ENCODE peak calls at places on chromosomes 7 and 10, in four cellular contexts. N is BJ, R is right lobe of liver, L is thoracic aorta. W is an unnamed sample.

GRCh38 chr10:58718596-58718995 is 205.9 kb downstream of the BICC1 start:
- DNase-seq in N (no peak), R (no peak), L (no peak), W (no peak)

GRCh38 chr10:50421026-50421719 is 169.9 kb upstream of the ASAH2 start:
- DNase-seq in N (no peak), R (no peak), L (no peak), W (no peak)

GRCh38 chr10:120480065-120480600 is 23.1 kb downstream of the PLPP4 start:
- DNase-seq in L (no peak), R (no peak), N (no peak), W (no peak)

GRCh38 chr7:87797798-87798403 is 78.3 kb downstream of the SLC25A40 start:
- DNase-seq in N (no peak), L (no peak), R (no peak), W (no peak)

GRCh38 chr7:34059551-34059840 is 154.2 kb downstream of the BMPER start:
- DNase-seq in L (no peak), N (no peak), R (no peak), W (no peak)

GRCh38 chr7:909358-910329 is 33.3 kb downstream of the GET4 start:
- DNase-seq in L (no peak), N (no peak), R (peak; percentile 77), W (peak; percentile 18)

GRCh38 chr7:133853706-133854276 is 273.3 kb upstream of the LRGUK start:
- DNase-seq in R (no peak), L (no peak), N (peak; percentile 49), W (peak; percentile 10)

GRCh38 chr10:71714055-71714454 is 5.5 kb downstream of the C10orf105 start:
- DNase-seq in R (no peak), N (no peak), L (no peak), W (peak; percentile 58)

GRCh38 chr10:86899128-86899527 is 58.3 kb downstream of the MMRN2 start:
- DNase-seq in L (no peak), N (no peak), R (no peak), W (no peak)

GRCh38 chr7:133718131-133718530 is 409.0 kb upstream of the LRGUK start:
- DNase-seq in R (no peak), N (no peak), L (no peak), W (no peak)

GRCh38 chr10:52951819-52952218 is 179.2 kb upstream of the MBL2 start:
- DNase-seq in R (peak; percentile 52), L (no peak), N (no peak), W (no peak)

GRCh38 chr7:75866497-75867389 is 12.1 kb upstream of the RHBDD2 start:
- DNase-seq in N (no peak), R (peak; percentile 47), L (no peak), W (peak; percentile 42)

GRCh38 chr7:45407730-45408406 is 166.3 kb upstream of the ADCY1 start:
- DNase-seq in L (no peak), N (no peak), R (no peak), W (no peak)

GRCh38 chr7:39085590-39086049 is 107.9 kb downstream of the POU6F2 start:
- DNase-seq in L (no peak), N (no peak), R (no peak), W (no peak)

GRCh38 chr7:134547738-134548054 is 1.2 kb upstream of the AKR1B15 start:
- DNase-seq in R (peak; percentile 73), L (no peak), N (no peak), W (peak; percentile 1)

GRCh38 chr7:114879554-114879953 is 42.3 kb upstream of the MDFIC start:
- DNase-seq in N (peak; percentile 93), L (no peak), R (no peak), W (no peak)

GRCh38 chr10:49625411-49625810 is 11.6 kb downstream of the CHAT start:
- DNase-seq in L (no peak), R (no peak), N (no peak), W (no peak)

GRCh38 chr10:43223056-43223455 is 43.8 kb downstream of the RASGEF1A start:
- DNase-seq in N (no peak), R (no peak), L (no peak), W (no peak)

DNA sequence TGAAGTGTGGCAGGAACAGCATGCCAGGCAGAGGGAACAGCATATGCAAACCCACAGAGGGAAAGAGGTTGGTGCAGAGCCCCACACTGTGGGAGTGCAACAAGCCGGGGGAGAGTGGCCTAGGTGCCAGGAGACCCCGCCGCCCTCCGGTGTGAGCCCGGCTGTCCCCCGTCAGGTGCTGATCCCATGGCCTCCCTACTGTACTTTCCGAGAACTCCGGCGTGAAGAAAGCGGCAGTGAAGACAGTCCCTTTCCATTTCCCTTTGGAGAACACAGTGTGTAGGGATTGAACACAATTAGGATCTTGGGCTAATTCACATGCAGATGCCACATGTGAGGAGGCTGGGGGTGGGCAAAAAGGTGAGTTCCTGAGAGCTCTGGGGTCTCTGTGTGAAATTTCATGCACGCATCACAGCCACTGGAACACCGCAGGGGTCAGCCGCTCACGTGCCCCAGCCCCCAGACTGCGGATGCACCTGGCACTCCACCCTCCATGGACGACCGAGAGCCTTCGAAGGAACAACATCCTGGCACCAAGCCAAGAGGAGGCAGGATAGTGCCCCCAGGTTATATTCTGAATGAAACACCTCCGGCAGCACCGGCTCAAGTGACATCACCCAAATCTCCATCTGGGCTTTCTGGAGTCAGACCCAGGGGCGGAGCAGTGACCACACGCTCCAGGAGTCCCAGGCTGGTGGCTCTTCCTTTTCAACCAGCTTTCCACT is 82.1 kb upstream of the PPP2R2D start:
- DNase-seq in R (no peak), L (no peak), N (no peak), W (no peak)
- H3K4me3 ChIP-seq in R (no peak overlapping the region), L (no peak overlapping the region), N (no peak overlapping the region), W (no peak overlapping the region)

GRCh38 chr7:101984141-101984879 is 166.9 kb downstream of the CUX1 start:
- DNase-seq in R (no peak), N (no peak), L (no peak), W (no peak)

GRCh38 chr7:101986335-101986734 is 168.9 kb downstream of the CUX1 start:
- DNase-seq in R (no peak), L (no peak), N (no peak), W (no peak)

GRCh38 chr7:101984997-101985645 is 167.7 kb downstream of the CUX1 start:
- DNase-seq in N (no peak), L (no peak), R (no peak), W (no peak)

GRCh38 chr7:101987494-101987893 is 170.1 kb downstream of the CUX1 start:
- DNase-seq in N (no peak), L (no peak), R (no peak), W (no peak)

DNA sequence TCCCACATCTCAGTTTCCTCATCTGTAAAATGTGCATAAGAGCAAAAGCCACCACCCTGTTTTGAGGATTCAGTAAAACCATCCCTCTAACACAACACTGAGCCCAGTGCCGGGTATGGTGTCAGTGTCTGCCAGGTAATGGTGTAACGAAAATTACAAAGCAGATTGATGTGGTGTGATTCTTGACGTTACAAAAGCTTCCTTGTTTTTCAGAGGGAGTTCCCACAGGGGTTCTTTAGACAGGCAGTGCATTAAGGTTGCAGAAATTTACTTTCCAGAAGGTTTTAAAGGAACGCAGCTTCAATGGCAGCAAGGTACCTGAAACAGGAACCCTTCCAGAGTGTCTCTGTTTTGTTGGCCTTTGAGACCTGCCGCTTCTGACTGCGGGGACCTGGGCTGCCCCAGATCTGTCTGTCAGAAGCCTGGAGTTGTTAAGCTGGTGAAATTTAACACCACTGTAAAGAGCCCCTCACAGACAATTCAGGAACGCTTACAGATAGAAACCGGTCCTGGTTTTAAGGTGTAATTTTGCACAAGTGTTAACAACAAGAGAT is 168.3 kb downstream of the CUX1 start:
- DNase-seq in L (no peak), R (no peak), N (no peak), W (no peak)
- H3K36me3 ChIP-seq in L (no peaks in the 10 kb centered on the region), R (no peaks in the 10 kb centered on the region), N (no peaks in the 10 kb centered on the region), W (no peaks in the 10 kb centered on the region)

DNA sequence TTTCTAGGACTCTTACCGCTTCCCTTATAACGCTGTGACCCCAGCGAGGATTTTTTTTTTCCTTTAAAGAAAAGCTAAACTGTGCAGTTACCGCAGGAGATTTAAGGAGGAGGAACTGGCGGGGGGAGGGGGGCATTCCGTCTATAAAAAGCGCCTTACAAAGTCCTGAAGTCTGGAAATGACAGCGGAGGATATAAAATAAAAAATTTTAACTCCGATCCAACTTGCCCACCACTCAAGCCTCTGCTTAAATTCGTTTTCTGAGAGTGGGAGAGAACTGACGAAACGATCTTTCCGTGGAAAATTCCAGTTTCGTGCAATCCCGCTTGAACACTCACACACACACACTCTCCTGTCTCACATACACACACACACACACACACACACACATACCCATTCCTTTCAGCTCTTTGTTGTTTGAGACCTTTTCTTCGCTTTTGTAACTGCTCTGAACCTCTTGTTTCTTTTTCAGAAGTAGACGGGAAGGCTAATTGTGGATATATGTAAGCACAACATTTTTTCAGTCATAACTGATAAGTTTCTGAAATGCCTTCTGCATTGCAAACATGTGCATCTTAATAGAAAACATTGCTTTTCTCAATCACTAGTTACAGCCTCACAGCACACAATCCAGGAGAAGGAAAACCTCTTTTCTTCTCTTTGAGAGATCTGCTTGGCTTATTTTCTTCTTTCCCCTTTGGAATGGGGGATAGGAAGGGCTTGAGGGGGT is 748 bp downstream of the HPSE2 start:
- DNase-seq in N (no peak), L (no peak), R (no peak), W (no peak)
- H3K4me3 ChIP-seq in N (no peak overlapping the region), L (peak overlapping the region; percentile 79), R (no peak overlapping the region), W (no peak overlapping the region)

DNA sequence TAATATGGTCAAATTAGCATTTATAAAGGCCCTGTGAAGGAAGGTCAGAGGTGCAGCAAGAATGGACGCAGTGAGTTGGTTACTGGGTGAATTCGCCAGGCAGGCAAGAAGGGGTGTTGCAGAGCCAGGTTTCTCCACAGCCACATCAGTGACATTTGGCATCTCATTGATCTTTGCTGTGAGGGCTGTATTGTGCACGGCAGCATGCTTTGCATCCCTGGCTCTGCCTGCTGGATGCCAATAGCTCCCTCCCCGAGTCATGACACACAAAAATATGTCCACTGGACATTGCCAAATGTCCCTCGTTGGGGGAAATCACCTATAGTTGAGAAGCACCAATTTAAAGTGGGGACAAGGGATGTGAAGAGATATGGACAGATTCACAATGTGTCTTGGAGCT is 54.5 kb upstream of the LANCL2 start:
- DNase-seq in N (no peak), R (no peak), L (no peak), W (no peak)
- H3K36me3 ChIP-seq in N (no peaks in the 10 kb centered on the region), R (no peaks in the 10 kb centered on the region), L (no peaks in the 10 kb centered on the region), W (no peaks in the 10 kb centered on the region)

GRCh38 chr7:157010588-157011332 is at the start of gene MNX1:
- DNase-seq in R (no peak), N (no peak), L (no peak), W (peak; percentile 13)
- H3K4me3 ChIP-seq in R (peak within 1 kb of the TSS; percentile 9), N (no peak within 1 kb of the TSS), L (peak within 1 kb of the TSS; percentile 64), W (no peak within 1 kb of the TSS)

GRCh38 chr7:41147651-41148360 is 555.1 kb downstream of the INHBA start:
- DNase-seq in N (no peak), L (no peak), R (no peak), W (no peak)
- H3K36me3 ChIP-seq in N (no peaks in the 10 kb centered on the region), L (no peaks in the 10 kb centered on the region), R (no peaks in the 10 kb centered on the region), W (no peaks in the 10 kb centered on the region)